ENCODE peak calls at places on chromosomes 16 and 17, in ten cellular contexts. U, I, L, T, C, S, P, F, Z and J are unnamed samples.

GRCh38 chr16:35398208-35398607 is 1938.8 kb downstream of the TP53TG3F start:
- DNase-seq in U (peak; percentile 20), I (no peak), L (no peak), T (no peak), C (no peak), S (no peak), P (no peak), F (no peak), Z (no peak), J (no peak)

GRCh38 chr16:65120811-65121721 is 797 bp downstream of the CDH11 start:
- DNase-seq in U (no peak), I (peak; percentile 20), L (no peak), T (peak; percentile 21), C (peak; percentile 47), S (peak; percentile 23), P (no peak), F (no peak), Z (peak; percentile 65), J (no peak)

GRCh38 chr17:29179232-29180036 is 764 bp downstream of the MYO18A start:
- DNase-seq in U (peak; percentile 57), I (peak; percentile 48), L (no peak), T (peak; percentile 54), C (no peak), S (peak; percentile 95), P (no peak), F (peak; percentile 90), Z (peak; percentile 90), J (no peak)

GRCh38 chr16:78506372-78507193 is 407.1 kb downstream of the WWOX start:
- DNase-seq in U (no peak), I (no peak), L (no peak), T (no peak), C (no peak), S (no peak), P (no peak), F (no peak), Z (no peak), J (no peak)

GRCh38 chr17:57600092-57600491 is 145.0 kb downstream of the CCDC182 start:
- DNase-seq in U (no peak), I (no peak), L (no peak), T (no peak), C (peak; percentile 61), S (no peak), P (peak; percentile 31), F (no peak), Z (no peak), J (peak; percentile 38)

GRCh38 chr17:62756198-62756597 is 51.9 kb downstream of the MARCHF10 start:
- DNase-seq in U (no peak), I (no peak), L (no peak), T (no peak), C (no peak), S (no peak), P (no peak), F (no peak), Z (no peak), J (no peak)

GRCh38 chr17:46782250-46782953 is 36.1 kb downstream of the WNT3 start:
- DNase-seq in U (no peak), I (no peak), L (no peak), T (no peak), C (peak; percentile 30), S (peak; percentile 36), P (peak; percentile 30), F (peak; percentile 76), Z (peak; percentile 79), J (no peak)

GRCh38 chr17:15023589-15023988 is 241.5 kb downstream of the PMP22 start:
- DNase-seq in U (no peak), I (no peak), L (no peak), T (no peak), C (no peak), S (no peak), P (no peak), F (no peak), Z (no peak), J (no peak)

GRCh38 chr16:5903797-5904196 is 806.2 kb upstream of the EEF2KMT start:
- DNase-seq in U (no peak), I (no peak), L (no peak), T (no peak), C (no peak), S (no peak), P (no peak), F (no peak), Z (no peak), J (no peak)

GRCh38 chr17:58369214-58370031 is 17.4 kb upstream of the SUPT4H1 start:
- DNase-seq in U (no peak), I (no peak), L (no peak), T (no peak), C (no peak), S (peak; percentile 66), P (no peak), F (no peak), Z (no peak), J (no peak)

GRCh38 chr17:68694791-68695485 is 93.8 kb upstream of the FAM20A start:
- DNase-seq in U (no peak), I (no peak), L (no peak), T (no peak), C (peak; percentile 64), S (no peak), P (no peak), F (no peak), Z (no peak), J (no peak)

GRCh38 chr16:19677403-19677802 is 40.6 kb downstream of the KNOP1 start:
- DNase-seq in U (no peak), I (peak; percentile 32), L (no peak), T (peak; percentile 26), C (no peak), S (no peak), P (no peak), F (no peak), Z (no peak), J (no peak)

GRCh38 chr16:57299009-57299718 is 14.7 kb upstream of the PLLP start:
- DNase-seq in U (no peak), I (no peak), L (no peak), T (no peak), C (no peak), S (peak; percentile 68), P (no peak), F (peak; percentile 55), Z (no peak), J (no peak)

GRCh38 chr17:13222931-13223330 is 205.1 kb upstream of the ELAC2 start:
- DNase-seq in U (no peak), I (no peak), L (no peak), T (no peak), C (no peak), S (peak; percentile 19), P (no peak), F (no peak), Z (no peak), J (no peak)

GRCh38 chr17:4598776-4599504 is 14.6 kb downstream of the SMTNL2 start:
- DNase-seq in U (no peak), I (peak; percentile 77), L (no peak), T (peak; percentile 69), C (peak; percentile 94), S (peak; percentile 38), P (no peak), F (no peak), Z (no peak), J (no peak)

GRCh38 chr17:80388175-80388574 is 26.8 kb upstream of the ENDOV start:
- DNase-seq in U (no peak), I (no peak), L (no peak), T (no peak), C (no peak), S (no peak), P (no peak), F (no peak), Z (no peak), J (no peak)

GRCh38 chr16:88642881-88643545 is 4.6 kb downstream of the IL17C start:
- DNase-seq in U (no peak), I (no peak), L (no peak), T (no peak), C (no peak), S (no peak), P (no peak), F (no peak), Z (no peak), J (no peak)

GRCh38 chr17:82073446-82073845 is 7.8 kb upstream of the DUS1L start:
- DNase-seq in U (no peak), I (no peak), L (no peak), T (no peak), C (no peak), S (no peak), P (no peak), F (no peak), Z (no peak), J (no peak)
- TF ChIP-seq CTCF in U (no peak), I (no peak), L (no peak), T (no peak), C (no peak), S (no peak), P (no peak), F (no peak), Z (no peak), J (no peak)

GRCh38 chr16:86566966-86567700 is 504 bp downstream of the FOXC2 start:
- DNase-seq in U (no peak), I (peak; percentile 40), L (no peak), T (peak; percentile 41), C (peak; percentile 65), S (no peak), P (no peak), F (no peak), Z (no peak), J (no peak)

GRCh38 chr16:86569843-86570447 is 3.3 kb downstream of the FOXC2 start:
- DNase-seq in U (no peak), I (no peak), L (no peak), T (no peak), C (no peak), S (no peak), P (no peak), F (no peak), Z (no peak), J (no peak)

GRCh38 chr16:86568677-86569623 is 2.3 kb downstream of the FOXC2 start:
- DNase-seq in U (no peak), I (no peak), L (no peak), T (no peak), C (no peak), S (no peak), P (no peak), F (no peak), Z (no peak), J (no peak)

GRCh38 chr16:86566601-86566965 is at the start of gene FOXC2:
- DNase-seq in U (peak; percentile 44), I (peak; percentile 92), L (peak; percentile 37), T (peak; percentile 86), C (peak; percentile 95), S (peak; percentile 70), P (no peak), F (peak; percentile 44), Z (peak; percentile 80), J (no peak)

GRCh38 chr16:86567701-86568571 is 1.3 kb downstream of the FOXC2 start:
- DNase-seq in U (no peak), I (peak; percentile 54), L (no peak), T (peak; percentile 51), C (peak; percentile 62), S (no peak), P (no peak), F (no peak), Z (no peak), J (no peak)
- H3K27me3 ChIP-seq in U (peaks cover 47% of the 10 kb centered on the region), I (peaks cover 98% of the 10 kb centered on the region), L (peaks cover 80% of the 10 kb centered on the region), T (peaks cover 75% of the 10 kb centered on the region), C (peaks cover 77% of the 10 kb centered on the region), S (peaks cover 76% of the 10 kb centered on the region), P (peaks cover 75% of the 10 kb centered on the region), F (peaks cover 59% of the 10 kb centered on the region), Z (peaks cover 83% of the 10 kb centered on the region), J (peaks cover 41% of the 10 kb centered on the region)

GRCh38 chr17:77957869-77958715 is at the start of gene TNRC6C:
- DNase-seq in U (peak; percentile 100), I (peak; percentile 100), L (peak; percentile 100), T (peak; percentile 100), C (peak; percentile 100), S (peak; percentile 99), P (peak; percentile 100), F (peak; percentile 100), Z (peak; percentile 100), J (peak; percentile 100)
- H3K27ac ChIP-seq in U (peak within 1 kb of the TSS; percentile 73), I (peak within 1 kb of the TSS; percentile 88), L (peak within 1 kb of the TSS; percentile 76), T (peak within 1 kb of the TSS; percentile 86), C (no peak within 1 kb of the TSS), S (peak within 1 kb of the TSS; percentile 49), P (peak within 1 kb of the TSS; percentile 21), F (peak within 1 kb of the TSS; percentile 86), Z (peak within 1 kb of the TSS; percentile 76), J (peak within 1 kb of the TSS; percentile 79)

GRCh38 chr17:50558581-50558954 is 1.9 kb upstream of the CACNA1G start:
- DNase-seq in U (no peak), I (no peak), L (no peak), T (no peak), C (no peak), S (no peak), P (no peak), F (no peak), Z (no peak), J (no peak)
- TF ChIP-seq CTCF in U (no peak), I (no peak), L (no peak), T (no peak), C (no peak), S (no peak), P (no peak), F (no peak), Z (no peak), J (no peak)